ENCODE peak calls at places on chromosomes 1 and 21, in five cellular contexts. A is psoas muscle; M is effector CD4-positive, alpha-beta T cell; P is EL; O is thoracic aorta. I is an unnamed sample.

GRCh38 chr1:214439352-214440119 is 111.9 kb downstream of the PTPN14 start:
- DNase-seq in A (no peak), M (no peak), P (no peak), O (no peak), I (no peak)

GRCh38 chr1:231139659-231140650 is 21.9 kb upstream of the TRIM67 start:
- DNase-seq in A (no peak), M (no peak), P (peak; percentile 99), O (no peak), I (no peak)

GRCh38 chr21:39385299-39386145 is 36.6 kb upstream of the HMGN1 start:
- DNase-seq in A (peak; percentile 93), M (no peak), P (peak; percentile 82), O (no peak), I (no peak)

GRCh38 chr1:33363470-33363861 is 42.6 kb upstream of the A3GALT2 start:
- DNase-seq in A (no peak), M (no peak), P (no peak), O (no peak), I (no peak)

GRCh38 chr21:29349702-29350101 is 51.0 kb downstream of the BACH1 start:
- DNase-seq in A (no peak), M (no peak), P (no peak), O (no peak), I (no peak)

GRCh38 chr1:96206451-96206850 is 515.1 kb upstream of the PTBP2 start:
- DNase-seq in A (no peak), M (no peak), P (no peak), O (no peak), I (no peak)

GRCh38 chr1:113373644-113374043 is 16.7 kb upstream of the MAGI3 start:
- DNase-seq in A (no peak), M (no peak), P (no peak), O (no peak), I (no peak)

GRCh38 chr1:167775178-167775577 is 53.4 kb downstream of the MPZL1 start:
- DNase-seq in A (no peak), M (no peak), P (peak; percentile 73), O (no peak), I (no peak)

GRCh38 chr1:50424045-50424939 is 1.0 kb upstream of the DMRTA2 start:
- DNase-seq in A (no peak), M (no peak), P (no peak), O (no peak), I (no peak)

GRCh38 chr1:156259805-156260204 is 11.9 kb upstream of the PAQR6 start:
- DNase-seq in A (no peak), M (no peak), P (no peak), O (no peak), I (no peak)

GRCh38 chr1:10685851-10686403 is 110.5 kb downstream of the CASZ1 start:
- DNase-seq in A (no peak), M (no peak), P (no peak), O (no peak), I (no peak)

GRCh38 chr1:62327360-62328051 is 8.3 kb upstream of the KANK4 start:
- DNase-seq in A (no peak), M (no peak), P (no peak), O (no peak), I (no peak)

GRCh38 chr1:73162576-73162975 is 880.2 kb upstream of the NEGR1 start:
- DNase-seq in A (no peak), M (no peak), P (peak; percentile 10), O (no peak), I (no peak)

GRCh38 chr1:228735871-228736586 is 750 bp downstream of the RHOU start:
- DNase-seq in A (peak; percentile 73), M (peak; percentile 12), P (peak; percentile 16), O (no peak), I (peak; percentile 12)

GRCh38 chr1:46183926-46184557 is 7.8 kb upstream of the P3R3URF start:
- DNase-seq in A (no peak), M (no peak), P (peak; percentile 29), O (no peak), I (no peak)

GRCh38 chr21:36209626-36210171 is 53.1 kb downstream of the DOP1B start:
- DNase-seq in A (no peak), M (peak; percentile 27), P (peak; percentile 70), O (no peak), I (peak; percentile 23)

GRCh38 chr1:87902830-87903614 is 574.3 kb downstream of the LMO4 start:
- DNase-seq in A (no peak), M (no peak), P (no peak), O (no peak), I (no peak)

GRCh38 chr1:36384542-36385409 is 948 bp downstream of the STK40 start:
- DNase-seq in A (peak; percentile 83), M (peak; percentile 32), P (peak; percentile 35), O (no peak), I (peak; percentile 30)

GRCh38 chr1:227958617-227959324 is 11.0 kb upstream of the WNT9A start:
- DNase-seq in A (peak; percentile 35), M (no peak), P (no peak), O (no peak), I (no peak)

GRCh38 chr1:7992885-7993284 is 31.4 kb downstream of the PARK7 start:
- DNase-seq in A (no peak), M (no peak), P (no peak), O (no peak), I (no peak)

GRCh38 chr1:212290608-212291007 is 5.4 kb downstream of the PPP2R5A start:
- DNase-seq in A (no peak), M (no peak), P (no peak), O (no peak), I (no peak)

GRCh38 chr1:16920951-16921350 is 780 bp upstream of the CROCC start:
- DNase-seq in A (peak; percentile 36), M (no peak), P (no peak), O (no peak), I (no peak)

GRCh38 chr21:45880097-45881068 is 101.2 kb upstream of the COL6A1 start:
- DNase-seq in A (peak; percentile 80), M (peak; percentile 54), P (peak; percentile 82), O (peak; percentile 64), I (peak; percentile 64)

GRCh38 chr1:97073936-97074335 is 352.4 kb downstream of the PTBP2 start:
- DNase-seq in A (no peak), M (no peak), P (no peak), O (no peak), I (no peak)

GRCh38 chr1:48469616-48470500 is 2.1 kb downstream of the SPATA6 start:
- DNase-seq in A (peak; percentile 72), M (no peak), P (peak; percentile 8), O (peak; percentile 25), I (no peak)

GRCh38 chr1:54324031-54324654 is 82.1 kb downstream of the SSBP3 start:
- DNase-seq in A (no peak), M (no peak), P (peak; percentile 52), O (no peak), I (no peak)

GRCh38 chr1:67970088-67970487 is 80.3 kb downstream of the DIRAS3 start:
- DNase-seq in A (no peak), M (no peak), P (peak; percentile 89), O (no peak), I (no peak)

GRCh38 chr1:74392848-74393247 is 119.6 kb downstream of the LRRC53 start:
- DNase-seq in A (no peak), M (no peak), P (no peak), O (no peak), I (no peak)

GRCh38 chr1:108107658-108108057 is 92.5 kb downstream of the SLC25A24 start:
- DNase-seq in A (no peak), M (no peak), P (peak; percentile 78), O (no peak), I (no peak)

GRCh38 chr1:202576816-202577215 is 133.4 kb downstream of the SYT2 start:
- DNase-seq in A (no peak), M (no peak), P (peak; percentile 88), O (no peak), I (no peak)

GRCh38 chr1:234911787-234912186 is 216.8 kb downstream of the TOMM20 start:
- DNase-seq in A (no peak), M (peak; percentile 48), P (no peak), O (no peak), I (peak; percentile 33)

GRCh38 chr1:40855513-40855912 is 6.7 kb downstream of the CITED4 start:
- DNase-seq in A (no peak), M (no peak), P (no peak), O (no peak), I (no peak)

GRCh38 chr1:236033336-236033735 is 31.6 kb downstream of the NID1 start:
- DNase-seq in A (no peak), M (no peak), P (no peak), O (no peak), I (no peak)

GRCh38 chr1:4681026-4681425 is 26.6 kb downstream of the AJAP1 start:
- DNase-seq in A (no peak), M (no peak), P (no peak), O (no peak), I (no peak)

GRCh38 chr1:55650449-55650848 is 435.3 kb upstream of the USP24 start:
- DNase-seq in A (no peak), M (no peak), P (no peak), O (no peak), I (no peak)

GRCh38 chr1:225987491-225988316 is 11.4 kb downstream of the SDE2 start:
- DNase-seq in A (no peak), M (no peak), P (peak; percentile 41), O (no peak), I (no peak)

GRCh38 chr1:94418664-94419655 is 771 bp downstream of the ABCD3 start:
- DNase-seq in A (peak; percentile 53), M (no peak), P (peak; percentile 68), O (peak; percentile 16), I (no peak)

GRCh38 chr21:24375201-24375600 is 1232.1 kb downstream of the MRPL39 start:
- DNase-seq in A (peak; percentile 22), M (no peak), P (no peak), O (no peak), I (no peak)

I was measured in T-helper 9 cell.